ENCODE peak calls at places on chromosomes 16 and 17, in ten cellular contexts. Z, Y, H, D, W, C, P, B, G and T are unnamed samples.

GRCh38 chr17:33050611-33051140 is 59.0 kb downstream of the SPACA3 start:
- DNase-seq in Z (no peak), Y (no peak), H (no peak), D (no peak), W (no peak), C (no peak), P (no peak), B (no peak), G (no peak), T (no peak)

GRCh38 chr17:60164697-60165096 is 14.9 kb downstream of the CA4 start:
- DNase-seq in Z (peak; percentile 5), Y (no peak), H (no peak), D (no peak), W (no peak), C (no peak), P (no peak), B (no peak), G (no peak), T (no peak)

GRCh38 chr16:86049641-86050040 is 150.7 kb downstream of the IRF8 start:
- DNase-seq in Z (no peak), Y (no peak), H (no peak), D (no peak), W (no peak), C (no peak), P (no peak), B (no peak), G (no peak), T (no peak)

GRCh38 chr17:79978545-79978852 is 57.2 kb downstream of the TBC1D16 start:
- DNase-seq in Z (peak; percentile 88), Y (no peak), H (no peak), D (no peak), W (no peak), C (no peak), P (no peak), B (peak; percentile 43), G (peak; percentile 3), T (no peak)

GRCh38 chr17:48791128-48792032 is 25.6 kb downstream of the TTLL6 start:
- DNase-seq in Z (peak; percentile 84), Y (peak; percentile 56), H (peak; percentile 75), D (peak; percentile 89), W (peak; percentile 83), C (peak; percentile 55), P (peak; percentile 86), B (peak; percentile 76), G (peak; percentile 70), T (peak; percentile 46)

GRCh38 chr17:73757324-73757942 is 113.2 kb upstream of the SDK2 start:
- DNase-seq in Z (no peak), Y (no peak), H (no peak), D (no peak), W (no peak), C (no peak), P (no peak), B (no peak), G (no peak), T (no peak)

GRCh38 chr16:86018487-86018886 is 119.5 kb downstream of the IRF8 start:
- DNase-seq in Z (no peak), Y (peak; percentile 48), H (no peak), D (no peak), W (peak; percentile 37), C (no peak), P (peak; percentile 72), B (no peak), G (no peak), T (peak; percentile 25)

GRCh38 chr16:78363843-78364242 is 264.4 kb downstream of the WWOX start:
- DNase-seq in Z (no peak), Y (no peak), H (no peak), D (no peak), W (no peak), C (no peak), P (no peak), B (no peak), G (no peak), T (no peak)

GRCh38 chr17:31649302-31649701 is 209.7 kb downstream of the COPRS start:
- DNase-seq in Z (no peak), Y (no peak), H (no peak), D (no peak), W (no peak), C (no peak), P (no peak), B (no peak), G (no peak), T (no peak)

GRCh38 chr16:1040346-1040745 is 32.2 kb upstream of the SSTR5 start:
- DNase-seq in Z (no peak), Y (no peak), H (no peak), D (no peak), W (no peak), C (no peak), P (no peak), B (no peak), G (no peak), T (no peak)

GRCh38 chr16:11743308-11744074 is 834 bp upstream of the TXNDC11 start:
- DNase-seq in Z (peak; percentile 56), Y (no peak), H (peak; percentile 32), D (peak; percentile 41), W (peak; percentile 76), C (no peak), P (peak; percentile 27), B (no peak), G (no peak), T (peak; percentile 37)

GRCh38 chr17:41917957-41918391 is 777 bp downstream of the ACLY start:
- DNase-seq in Z (peak; percentile 51), Y (peak; percentile 70), H (no peak), D (peak; percentile 64), W (peak; percentile 60), C (no peak), P (peak; percentile 34), B (peak; percentile 60), G (peak; percentile 91), T (no peak)

GRCh38 chr17:77208856-77209255 is 68.1 kb downstream of the SEC14L1 start:
- DNase-seq in Z (no peak), Y (no peak), H (no peak), D (no peak), W (no peak), C (no peak), P (no peak), B (no peak), G (no peak), T (no peak)

GRCh38 chr17:77207689-77208216 is 67.0 kb downstream of the SEC14L1 start:
- DNase-seq in Z (no peak), Y (no peak), H (no peak), D (no peak), W (no peak), C (no peak), P (no peak), B (no peak), G (no peak), T (no peak)

GRCh38 chr17:77209330-77209748 is 68.6 kb downstream of the SEC14L1 start:
- DNase-seq in Z (peak; percentile 15), Y (no peak), H (no peak), D (peak; percentile 73), W (no peak), C (no peak), P (no peak), B (no peak), G (peak; percentile 37), T (no peak)

GRCh38 chr17:77206557-77206956 is 65.8 kb downstream of the SEC14L1 start:
- DNase-seq in Z (peak; percentile 14), Y (no peak), H (no peak), D (no peak), W (no peak), C (no peak), P (no peak), B (no peak), G (no peak), T (no peak)

GRCh38 chr17:77208217-77208808 is 67.5 kb downstream of the SEC14L1 start:
- DNase-seq in Z (peak; percentile 90), Y (no peak), H (no peak), D (peak; percentile 73), W (no peak), C (peak; percentile 10), P (peak; percentile 47), B (no peak), G (peak; percentile 40), T (peak; percentile 25)
- TF ChIP-seq CTCF in Z (peak; percentile 69), Y (peak; percentile 51), H (no peak), D (peak; percentile 67), W (no peak), C (peak; percentile 27), P (peak; percentile 57), B (no peak), G (no peak), T (no peak)

GRCh38 chr17:29777663-29778062 is 152.4 kb downstream of the SSH2 start:
- DNase-seq in Z (no peak), Y (no peak), H (no peak), D (no peak), W (no peak), C (no peak), P (no peak), B (no peak), G (no peak), T (no peak)
- H3K27ac ChIP-seq in Z (no peak overlapping the region), Y (no peak overlapping the region), H (no peak overlapping the region), D (no peak overlapping the region), W (no peak overlapping the region), C (no peak overlapping the region), P (no peak overlapping the region), B (no peak overlapping the region), G (no peak overlapping the region), T (no peak overlapping the region)

DNA sequence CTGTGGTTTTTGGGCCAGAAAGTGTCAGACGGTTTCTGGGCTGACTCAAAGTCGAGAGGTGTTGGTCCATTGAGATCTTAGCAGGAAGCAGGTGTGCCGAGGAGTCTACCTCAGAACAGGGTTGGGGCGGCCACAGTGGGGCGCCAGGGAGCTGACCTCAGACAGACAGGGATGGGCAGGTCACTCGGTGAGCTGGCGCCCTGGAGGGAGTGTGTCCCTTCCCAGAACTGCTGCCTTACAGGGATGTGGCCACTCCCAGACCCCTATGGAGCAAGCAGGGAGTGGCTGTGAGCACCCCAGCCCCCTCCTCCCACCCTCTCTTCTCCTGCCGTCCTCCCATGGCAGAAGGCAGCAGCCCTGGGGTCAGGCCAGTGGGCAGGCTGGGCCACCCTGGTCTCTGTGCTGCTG is 14.0 kb upstream of the DPEP1 start:
- DNase-seq in Z (no peak), Y (no peak), H (no peak), D (no peak), W (no peak), C (no peak), P (no peak), B (no peak), G (peak; percentile 72), T (no peak)
- TF ChIP-seq CTCF in Z (no peak), Y (no peak), H (peak; percentile 75), D (no peak), W (no peak), C (peak; percentile 13), P (no peak), B (no peak), G (no peak), T (no peak)

DNA sequence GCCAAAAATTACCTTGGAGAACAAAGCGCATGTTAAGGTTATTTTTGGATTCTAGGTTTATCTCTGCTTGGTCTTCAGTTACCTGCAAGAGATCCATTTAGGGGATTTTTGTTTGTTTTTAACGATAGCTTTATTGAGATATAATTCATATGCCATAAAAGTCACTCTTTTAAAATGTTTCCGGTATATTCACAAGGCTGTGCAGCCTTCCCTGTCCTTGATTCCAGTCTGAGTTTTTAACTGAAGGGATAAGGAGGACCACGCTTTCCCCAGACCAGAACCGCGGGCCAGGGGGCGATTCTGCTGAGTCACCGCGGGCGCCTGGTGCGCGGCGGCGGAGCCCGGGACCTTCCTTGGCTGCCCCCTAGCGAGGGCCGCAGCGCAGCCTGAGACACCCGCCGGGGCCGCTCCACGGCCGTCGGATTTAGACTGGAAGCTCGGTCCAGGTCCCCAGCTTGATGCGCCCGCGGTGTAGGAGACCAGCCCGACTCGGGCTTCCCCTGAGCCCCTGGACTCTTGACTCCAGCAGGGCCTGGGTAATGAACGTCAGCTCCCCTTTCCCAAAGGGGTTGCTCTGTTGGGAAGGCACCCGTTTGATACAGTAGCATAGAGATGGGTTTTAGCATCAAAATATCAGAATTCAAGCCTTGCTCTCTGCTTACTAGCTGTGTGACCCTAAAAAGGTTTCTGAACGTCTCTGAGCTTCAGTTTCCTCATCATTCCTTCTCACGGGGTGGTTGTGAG is 50.0 kb upstream of the STH start:
- DNase-seq in Z (peak; percentile 75), Y (peak; percentile 78), H (no peak), D (peak; percentile 81), W (peak; percentile 66), C (peak; percentile 4), P (peak; percentile 71), B (peak; percentile 74), G (peak; percentile 93), T (peak; percentile 36)
- H3K27ac ChIP-seq in Z (no peak overlapping the region), Y (peak overlapping the region; percentile 39), H (peak overlapping the region; percentile 91), D (no peak overlapping the region), W (no peak overlapping the region), C (no peak overlapping the region), P (peak overlapping the region; percentile 20), B (no peak overlapping the region), G (no peak overlapping the region), T (no peak overlapping the region)